ENCODE peak calls at places on chromosomes 4 and X, in five cellular contexts. P is transverse colon, B is suprapubic skin, J is HCT116, H is GM12891. C is an unnamed sample.

GRCh38 chr4:111934294-111934693 is 211.0 kb upstream of the FAM241A start:
- DNase-seq in P (no peak), B (no peak), J (no peak), H (no peak), C (no peak)

GRCh38 chrX:44451056-44451455 is 91.6 kb downstream of the FUNDC1 start:
- DNase-seq in P (no peak), B (no peak), J (no peak), H (no peak), C (no peak)

GRCh38 chr4:108544504-108544903 is 75.9 kb upstream of the RPL34 start:
- DNase-seq in P (no peak), B (no peak), J (no peak), H (no peak), C (no peak)

GRCh38 chr4:39893693-39894072 is 84.0 kb downstream of the PDS5A start:
- DNase-seq in P (no peak), B (no peak), J (no peak), H (no peak), C (no peak)

GRCh38 chr4:55125763-55126541 is 557 bp upstream of the KDR start:
- DNase-seq in P (no peak), B (no peak), J (no peak), H (no peak), C (peak; percentile 79)

GRCh38 chr4:41044165-41044564 is 170.2 kb downstream of the APBB2 start:
- DNase-seq in P (no peak), B (no peak), J (peak; percentile 16), H (no peak), C (no peak)

GRCh38 chr4:128782875-128783614 is 26.5 kb upstream of the JADE1 start:
- DNase-seq in P (no peak), B (no peak), J (no peak), H (no peak), C (no peak)

GRCh38 chr4:164320847-164321246 is 433.1 kb upstream of the SMIM31 start:
- DNase-seq in P (no peak), B (no peak), J (no peak), H (no peak), C (no peak)

GRCh38 chr4:101033986-101034385 is 313.3 kb downstream of the PPP3CA start:
- DNase-seq in P (no peak), B (no peak), J (no peak), H (no peak), C (no peak)

GRCh38 chrX:71315917-71316316 is 14.4 kb downstream of the ITGB1BP2 start:
- DNase-seq in P (no peak), B (no peak), J (no peak), H (no peak), C (no peak)

GRCh38 chr4:88283661-88284377 is 542 bp downstream of the PPM1K start:
- DNase-seq in P (peak; percentile 61), B (peak; percentile 86), J (peak; percentile 12), H (peak; percentile 35), C (peak; percentile 54)

GRCh38 chr4:22508376-22508775 is 7.5 kb downstream of the ADGRA3 start:
- DNase-seq in P (no peak), B (no peak), J (no peak), H (no peak), C (no peak)

GRCh38 chr4:64327237-64327636 is 82.0 kb downstream of the TECRL start:
- DNase-seq in P (no peak), B (no peak), J (no peak), H (no peak), C (no peak)

GRCh38 chr4:145044341-145044740 is 53.7 kb downstream of the ANAPC10 start:
- DNase-seq in P (no peak), B (no peak), J (no peak), H (no peak), C (no peak)

GRCh38 chr4:145045180-145045579 is 52.8 kb downstream of the ANAPC10 start:
- DNase-seq in P (no peak), B (no peak), J (no peak), H (no peak), C (no peak)

GRCh38 chr4:145049241-145049640 is 48.8 kb downstream of the ANAPC10 start:
- DNase-seq in P (no peak), B (no peak), J (no peak), H (no peak), C (no peak)

GRCh38 chr4:145048817-145049216 is 49.2 kb downstream of the ANAPC10 start:
- DNase-seq in P (no peak), B (no peak), J (no peak), H (no peak), C (no peak)

DNA sequence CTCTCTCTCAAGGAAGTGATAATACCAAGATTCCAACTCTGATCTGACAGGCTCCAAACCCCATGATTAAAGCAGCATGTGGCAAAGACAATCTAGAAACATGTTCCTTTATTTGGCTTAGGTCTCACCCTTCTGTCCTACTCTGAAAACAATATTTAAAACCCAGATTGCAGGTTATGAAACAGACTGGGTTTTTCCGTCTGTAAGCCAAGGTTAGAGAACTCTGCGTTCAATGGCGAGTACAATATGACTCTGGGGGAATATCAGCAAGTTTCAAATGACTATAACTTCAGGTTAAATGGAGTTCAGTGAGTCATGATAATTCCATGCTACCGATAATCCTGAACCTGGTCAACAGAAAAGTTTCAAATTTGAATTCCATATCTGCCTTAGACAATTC is 50.8 kb downstream of the ANAPC10 start:
- DNase-seq in P (no peak), B (no peak), J (no peak), H (no peak), C (no peak)
- TF ChIP-seq POLR2AphosphoS5 in P (no peak), B (no peak), J (no peak), H (no peak), C (no peak)

GRCh38 chr4:3106339-3107186 is 32.1 kb downstream of the HTT start:
- DNase-seq in P (peak; percentile 87), B (peak; percentile 91), J (peak; percentile 55), H (peak; percentile 62), C (peak; percentile 94)
- TF ChIP-seq POLR2AphosphoS5 in P (no peak), B (no peak), J (no peak), H (no peak), C (peak; percentile 64)

GRCh38 chr4:185761352-185762235 is 50.4 kb downstream of the SORBS2 start:
- DNase-seq in P (no peak), B (no peak), J (no peak), H (no peak), C (no peak)
- TF ChIP-seq POLR2AphosphoS5 in P (no peak), B (no peak), J (no peak), H (no peak), C (no peak)

GRCh38 chrX:23904096-23904495 is 3.6 kb downstream of the APOO start:
- DNase-seq in P (no peak), B (no peak), J (no peak), H (no peak), C (no peak)

GRCh38 chrX:23901805-23902204 is 5.9 kb downstream of the APOO start:
- DNase-seq in P (peak; percentile 59), B (no peak), J (peak; percentile 67), H (no peak), C (no peak)

GRCh38 chrX:23900220-23900797 is 7.4 kb downstream of the APOO start:
- DNase-seq in P (no peak), B (no peak), J (no peak), H (no peak), C (no peak)

GRCh38 chrX:23901065-23901464 is 6.7 kb downstream of the APOO start:
- DNase-seq in P (no peak), B (no peak), J (peak; percentile 73), H (no peak), C (no peak)

DNA sequence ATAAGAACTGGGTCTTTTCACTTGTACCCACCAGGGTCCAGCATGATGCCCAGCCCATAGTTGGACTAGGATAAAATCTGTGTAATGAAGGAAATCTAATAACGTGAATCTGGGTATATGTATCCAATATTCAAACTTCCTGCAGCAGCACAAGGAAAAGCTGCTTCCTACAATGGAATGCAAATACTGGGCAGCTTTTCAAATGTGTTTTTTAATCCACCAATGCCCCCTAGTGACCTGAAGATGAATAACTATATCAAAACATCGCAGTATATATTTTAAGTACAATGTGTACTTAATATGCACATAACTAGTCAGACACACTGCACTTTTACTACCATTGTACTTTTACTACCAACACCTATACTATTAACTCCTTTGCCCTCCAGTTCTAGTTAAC is 5.3 kb downstream of the APOO start:
- DNase-seq in P (no peak), B (no peak), J (no peak), H (no peak), C (no peak)
- TF ChIP-seq POLR2AphosphoS5 in P (no peak), B (no peak), J (no peak), H (no peak), C (no peak)

DNA sequence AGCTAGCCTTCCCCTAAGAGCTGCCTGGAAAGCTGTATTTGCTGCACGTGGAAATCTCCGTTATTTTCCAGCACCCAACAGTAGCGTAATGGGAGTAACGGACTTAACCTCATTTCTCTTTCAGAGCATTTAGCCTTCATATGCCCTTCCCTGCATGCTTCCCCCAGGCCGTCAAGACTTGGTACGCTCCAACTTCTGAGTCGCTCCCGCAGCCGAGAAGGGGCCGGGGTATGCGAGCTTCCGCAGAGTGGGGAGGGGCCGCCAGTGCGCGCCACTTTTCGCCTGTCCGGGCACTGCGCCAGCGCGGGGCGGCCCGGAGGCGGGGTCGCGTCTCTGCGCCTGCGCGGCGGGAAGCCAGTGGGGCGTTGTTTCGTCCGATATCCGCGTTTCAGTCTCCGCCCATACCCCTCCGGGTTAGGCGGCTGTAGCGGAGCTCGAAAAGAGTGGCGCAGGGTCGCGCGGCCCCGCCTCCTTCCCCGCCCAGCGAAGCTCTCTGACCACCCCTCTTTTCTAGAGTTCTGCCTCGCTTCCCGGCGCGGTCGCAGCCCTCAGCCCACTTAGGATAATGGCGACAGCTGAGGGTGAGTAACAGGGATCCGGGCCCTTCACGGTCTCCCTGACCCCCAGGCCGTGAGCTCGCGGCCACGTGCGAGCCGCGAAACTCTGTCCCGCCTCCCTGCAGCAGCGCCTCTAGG is at the start of gene PAICS:
- DNase-seq in P (peak; percentile 95), B (peak; percentile 93), J (peak; percentile 84), H (peak; percentile 72), C (peak; percentile 82)
- TF ChIP-seq POLR2AphosphoS5 in P (peak; percentile 53), B (no peak), J (peak; percentile 59), H (peak; percentile 53), C (peak; percentile 71)

GRCh38 chr4:18388029-18388428 is 366.5 kb upstream of the LCORL start:
- DNase-seq in P (no peak), B (no peak), J (no peak), H (no peak), C (no peak)
- TF ChIP-seq POLR2AphosphoS5 in P (no peak), B (no peak), J (no peak), H (no peak), C (no peak)

GRCh38 chr4:156437666-156438065 is 484.0 kb upstream of the CTSO start:
- DNase-seq in P (no peak), B (no peak), J (no peak), H (no peak), C (no peak)
- TF ChIP-seq POLR2AphosphoS5 in P (no peak), B (no peak), J (no peak), H (no peak), C (no peak)

GRCh38 chr4:86235549-86235948 is 124.3 kb downstream of the MAPK10 start:
- DNase-seq in P (no peak), B (no peak), J (no peak), H (no peak), C (no peak)

GRCh38 chr4:86233090-86233489 is 126.8 kb downstream of the MAPK10 start:
- DNase-seq in P (no peak), B (no peak), J (no peak), H (no peak), C (no peak)

DNA sequence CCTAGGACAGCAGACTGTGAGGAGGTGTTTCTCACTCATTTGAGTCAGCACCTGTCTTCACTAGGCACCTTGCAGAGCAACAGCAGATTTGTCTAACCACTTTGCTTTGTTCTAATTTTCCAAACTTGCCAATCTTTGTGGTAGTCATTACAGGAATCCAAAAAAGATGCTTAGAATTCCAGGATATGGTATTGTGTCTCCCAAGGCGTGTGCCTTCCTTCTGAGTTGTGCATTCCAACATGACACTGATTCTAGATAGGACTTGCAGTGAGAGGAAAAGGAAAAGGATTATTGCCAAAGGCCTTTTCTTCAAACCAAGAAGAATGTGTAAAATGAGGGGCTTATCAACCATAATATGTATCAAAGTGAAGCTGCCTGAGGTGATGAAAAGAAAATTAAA is 126.2 kb downstream of the MAPK10 start:
- DNase-seq in P (no peak), B (no peak), J (no peak), H (no peak), C (no peak)
- TF ChIP-seq POLR2AphosphoS5 in P (no peak), B (no peak), J (no peak), H (no peak), C (no peak)

C was measured in breast epithelium.